ENCODE peak calls at places on chromosomes 11 and 22, in nine cellular contexts. N is epithelial cell of proximal tubule; T is neuronal stem cell; J is cardiac fibroblast; A is HCT116; G is CD8-positive, alpha-beta memory T cell; W is adipocyte; K is GM06990; I is tibial artery. U is an unnamed sample.

GRCh38 chr22:37303821-37304274 is 21.5 kb downstream of the CYTH4 start:
- DNase-seq in N (no peak), T (no peak), J (peak), A (peak), G (no peak), W (peak), K (no peak), I (peak), U (peak)

GRCh38 chr11:103487113-103487512 is 377.9 kb downstream of the DYNC2H1 start:
- DNase-seq in N (no peak), T (no peak), J (no peak), A (no peak), G (no peak), W (no peak), K (no peak), I (no peak), U (no peak)

GRCh38 chr11:60993611-60994010 is 22.1 kb downstream of the CD6 start:
- DNase-seq in N (no peak), T (no peak), J (no peak), A (no peak), G (no peak), W (no peak), K (no peak), I (no peak), U (no peak)

GRCh38 chr11:12971955-12972354 is 37.2 kb upstream of the RASSF10 start:
- DNase-seq in N (no peak), T (no peak), J (no peak), A (no peak), G (no peak), W (no peak), K (no peak), I (no peak), U (no peak)

GRCh38 chr11:11806074-11806473 is 35.7 kb upstream of the USP47 start:
- DNase-seq in N (no peak), T (no peak), J (no peak), A (no peak), G (no peak), W (no peak), K (no peak), I (no peak), U (no peak)

GRCh38 chr11:63666874-63667273 is 4.3 kb downstream of the ATL3 start:
- DNase-seq in N (no peak), T (no peak), J (peak), A (no peak), G (no peak), W (peak), K (no peak), I (no peak), U (no peak)

GRCh38 chr22:28112548-28113043 is 193.5 kb upstream of the PITPNB start:
- DNase-seq in N (peak), T (peak), J (peak), A (peak), G (no peak), W (peak), K (no peak), I (peak), U (no peak)

GRCh38 chr22:17562906-17563870 is at the start of gene SLC25A18:
- DNase-seq in N (peak), T (peak), J (peak), A (no peak), G (no peak), W (no peak), K (no peak), I (peak), U (no peak)

GRCh38 chr11:118652681-118653181 is 26.7 kb downstream of the TREH start:
- DNase-seq in N (no peak), T (no peak), J (no peak), A (no peak), G (no peak), W (no peak), K (no peak), I (no peak), U (no peak)

GRCh38 chr11:95571861-95572260 is 217.7 kb downstream of the FAM76B start:
- DNase-seq in N (no peak), T (no peak), J (no peak), A (no peak), G (no peak), W (no peak), K (no peak), I (no peak), U (no peak)

GRCh38 chr22:38456272-38456837 is 1.4 kb upstream of the KCNJ4 start:
- DNase-seq in N (no peak), T (no peak), J (no peak), A (no peak), G (no peak), W (no peak), K (no peak), I (no peak), U (no peak)
- H3K4me3 ChIP-seq in N (no peak), T (peak), J (no peak), A (no peak), G (no peak), W (no peak), K (no peak), I (no peak), U (no peak)

GRCh38 chr22:23403152-23403719 is 176.9 kb downstream of the IGLL1 start:
- DNase-seq in N (no peak), T (no peak), J (no peak), A (no peak), G (no peak), W (no peak), K (no peak), I (no peak), U (no peak)
- H3K4me3 ChIP-seq in N (no peak), T (no peak), J (no peak), A (peak), G (no peak), W (no peak), K (no peak), I (no peak), U (no peak)

GRCh38 chr22:39528080-39528661 is 4.4 kb downstream of the RPS19BP1 start:
- DNase-seq in N (no peak), T (no peak), J (no peak), A (no peak), G (no peak), W (peak), K (no peak), I (no peak), U (no peak)

GRCh38 chr22:39530692-39531331 is 1.7 kb downstream of the RPS19BP1 start:
- DNase-seq in N (no peak), T (no peak), J (peak), A (no peak), G (peak), W (peak), K (no peak), I (no peak), U (peak)

GRCh38 chr22:39528681-39529486 is 3.7 kb downstream of the RPS19BP1 start:
- DNase-seq in N (no peak), T (peak), J (peak), A (peak), G (peak), W (peak), K (peak), I (peak), U (peak)

GRCh38 chr22:39530136-39530535 is 2.4 kb downstream of the RPS19BP1 start:
- DNase-seq in N (no peak), T (no peak), J (no peak), A (no peak), G (no peak), W (no peak), K (no peak), I (no peak), U (no peak)

DNA sequence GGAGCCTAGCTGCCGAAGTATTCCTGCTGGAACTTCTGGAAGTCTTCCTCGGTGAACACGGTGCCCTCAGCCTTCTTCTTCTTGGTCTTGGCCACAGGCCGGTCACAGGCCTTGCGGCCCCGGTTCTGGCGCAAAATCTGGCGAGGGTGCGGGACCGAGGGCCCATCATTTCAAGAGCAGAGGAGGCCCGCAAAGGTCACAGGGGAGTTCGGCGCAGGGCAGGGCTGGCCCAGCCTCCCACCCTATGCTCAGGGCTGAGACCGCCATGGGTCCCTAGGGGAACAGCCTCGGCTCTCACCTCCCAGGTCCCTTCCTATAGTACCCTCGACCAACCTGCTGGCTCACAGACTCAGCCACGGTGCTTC is 3.1 kb downstream of the RPS19BP1 start:
- DNase-seq in N (no peak), T (no peak), J (no peak), A (no peak), G (no peak), W (no peak), K (no peak), I (no peak), U (no peak)
- H3K4me3 ChIP-seq in N (no peak), T (no peak), J (no peak), A (no peak), G (no peak), W (no peak), K (peak), I (no peak), U (no peak)

DNA sequence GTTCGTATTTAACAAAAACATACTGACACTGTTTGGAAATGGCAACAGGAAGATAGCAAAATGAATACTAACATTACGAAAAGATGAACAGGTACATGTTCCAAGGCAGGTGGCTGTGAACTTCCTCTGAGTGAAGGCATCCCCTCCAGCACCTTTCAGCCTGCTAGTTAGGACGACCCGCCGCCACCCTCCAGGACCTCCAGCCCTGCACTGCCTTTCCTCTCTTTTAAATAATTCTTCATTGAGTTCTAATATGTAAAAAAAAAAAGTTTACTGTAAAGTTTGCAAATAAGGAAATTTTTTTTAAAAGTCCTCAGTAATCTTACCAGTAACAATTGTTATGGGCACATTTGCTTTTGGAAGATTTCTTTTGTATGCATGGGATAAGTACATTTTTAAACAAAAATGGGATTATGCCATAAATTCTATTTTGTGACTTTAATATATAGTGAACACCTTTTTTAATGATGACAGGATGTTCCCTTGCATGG is 6.0 kb downstream of the NEAT1 start:
- DNase-seq in N (no peak), T (no peak), J (peak), A (no peak), G (peak), W (peak), K (peak), I (peak), U (no peak)
- H3K4me3 ChIP-seq in N (peak), T (peak), J (peak), A (no peak), G (peak), W (peak), K (peak), I (peak), U (peak)

GRCh38 chr11:9765320-9766101 is 101.6 kb downstream of the SWAP70 start:
- DNase-seq in N (peak), T (no peak), J (peak), A (no peak), G (no peak), W (peak), K (no peak), I (peak), U (no peak)
- H3K4me3 ChIP-seq in N (no peak), T (no peak), J (no peak), A (no peak), G (no peak), W (peak), K (no peak), I (no peak), U (no peak)

GRCh38 chr22:43150731-43151206 is 590 bp upstream of the TSPO start:
- DNase-seq in N (no peak), T (no peak), J (no peak), A (no peak), G (no peak), W (no peak), K (no peak), I (no peak), U (no peak)
- H3K4me3 ChIP-seq in N (peak), T (peak), J (peak), A (peak), G (peak), W (peak), K (peak), I (peak), U (peak)

DNA sequence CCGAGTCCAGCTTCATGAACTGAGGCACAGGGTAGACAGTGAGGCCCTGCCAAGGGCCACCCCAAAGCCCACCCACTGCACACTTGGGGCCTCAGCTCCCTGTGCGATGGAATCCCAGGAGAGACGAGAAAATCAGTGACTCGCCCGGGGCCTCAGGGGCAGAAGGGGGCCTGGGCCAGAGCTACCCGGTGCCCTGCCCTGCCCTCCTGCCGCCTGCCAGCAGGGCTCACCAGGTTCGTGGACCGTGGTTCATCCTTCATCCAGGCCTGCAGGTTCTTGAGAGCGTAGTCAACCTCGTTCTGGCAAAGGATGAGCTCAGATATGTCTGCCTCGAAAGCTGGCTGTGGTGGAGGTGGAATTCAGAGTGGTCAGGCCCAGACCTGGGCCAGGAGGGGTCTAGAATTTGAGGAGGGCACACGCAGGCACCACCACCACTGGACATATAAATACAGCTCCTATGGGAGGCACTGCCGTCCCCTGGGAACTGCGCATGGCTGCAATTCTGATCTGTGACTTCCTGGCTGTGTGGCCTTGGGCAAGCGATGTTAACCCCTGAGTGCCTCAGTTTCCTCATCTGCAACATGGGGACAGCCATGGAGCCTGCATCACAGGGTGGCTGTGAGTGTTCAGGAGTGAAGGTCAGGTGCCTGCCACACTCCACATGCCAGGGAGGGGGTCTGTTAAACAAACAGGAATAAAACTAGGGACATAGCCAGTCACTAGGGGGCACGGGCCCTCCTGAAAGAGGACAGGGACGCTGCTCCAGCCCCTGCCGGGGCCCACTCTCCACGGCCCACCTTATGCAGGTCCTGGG is 7.5 kb downstream of the ALDH3B2 start:
- DNase-seq in N (no peak), T (no peak), J (no peak), A (no peak), G (no peak), W (no peak), K (no peak), I (no peak), U (no peak)
- H3K4me3 ChIP-seq in N (no peak), T (no peak), J (no peak), A (no peak), G (no peak), W (no peak), K (no peak), I (no peak), U (no peak)